ENCODE peak calls at places on chromosome 19, in nine cellular contexts. E is GM12892, H is A549, U is heart left ventricle, Y is tibial nerve, Z is HCT116, A is IMR-90, G is lower leg skin, V is erythroblast. O is an unnamed sample.
A peak's percentile ranks its signal among the peaks of the same experiment; 100 is the strongest.

GRCh38 chr19:41597600-41598041 is 21.7 kb downstream of the CEACAM21 start:
- DNase-seq in E (peak; percentile 46), H (peak; percentile 99), U (peak; percentile 59), Y (peak; percentile 81), Z (peak; percentile 76), A (peak; percentile 55), G (peak; percentile 91), V (peak; percentile 62), O (no peak)

GRCh38 chr19:6062961-6063575 is 47.2 kb downstream of the RFX2 start:
- DNase-seq in E (no peak), H (no peak), U (peak; percentile 17), Y (no peak), Z (no peak), A (no peak), G (no peak), V (no peak), O (no peak)

GRCh38 chr19:48390188-48391099 is 907 bp downstream of the KDELR1 start:
- DNase-seq in E (peak; percentile 73), H (no peak), U (peak; percentile 71), Y (peak; percentile 40), Z (no peak), A (peak; percentile 49), G (peak; percentile 92), V (peak; percentile 81), O (peak; percentile 82)

GRCh38 chr19:53076984-53077383 is 26.2 kb downstream of the ZNF160 start:
- DNase-seq in E (no peak), H (no peak), U (peak; percentile 63), Y (peak; percentile 16), Z (no peak), A (peak; percentile 28), G (no peak), V (peak; percentile 43), O (peak; percentile 64)

GRCh38 chr19:23996549-23996948 is 81.9 kb downstream of the ZNF726 start:
- DNase-seq in E (no peak), H (peak; percentile 35), U (no peak), Y (no peak), Z (peak; percentile 3), A (no peak), G (no peak), V (peak; percentile 9), O (no peak)

GRCh38 chr19:52689804-52690394 is 44.9 kb downstream of the ZNF611 start:
- DNase-seq in E (peak; percentile 23), H (no peak), U (peak; percentile 46), Y (peak; percentile 29), Z (no peak), A (no peak), G (peak; percentile 91), V (peak; percentile 62), O (peak; percentile 82)

GRCh38 chr19:36379510-36379819 is 464 bp upstream of the ZFP14 start:
- DNase-seq in E (no peak), H (no peak), U (no peak), Y (no peak), Z (no peak), A (no peak), G (no peak), V (no peak), O (no peak)

GRCh38 chr19:42468273-42468796 is 25.6 kb upstream of the CXCL17 start:
- DNase-seq in E (no peak), H (no peak), U (no peak), Y (no peak), Z (peak; percentile 64), A (peak; percentile 62), G (peak; percentile 61), V (no peak), O (no peak)

GRCh38 chr19:3496392-3497273 is 3.8 kb downstream of the DOHH start:
- DNase-seq in E (no peak), H (no peak), U (no peak), Y (no peak), Z (no peak), A (no peak), G (no peak), V (no peak), O (no peak)

GRCh38 chr19:17486545-17486944 is 16.2 kb downstream of the SLC27A1 start:
- DNase-seq in E (no peak), H (no peak), U (no peak), Y (no peak), Z (no peak), A (no peak), G (no peak), V (no peak), O (no peak)

GRCh38 chr19:49338023-49338677 is 2.9 kb downstream of the CD37 start:
- DNase-seq in E (no peak), H (no peak), U (peak; percentile 19), Y (no peak), Z (no peak), A (no peak), G (peak; percentile 85), V (no peak), O (no peak)

GRCh38 chr19:14048439-14049153 is 13.3 kb downstream of the PALM3 start:
- DNase-seq in E (no peak), H (peak; percentile 54), U (peak; percentile 42), Y (peak; percentile 53), Z (no peak), A (no peak), G (no peak), V (peak; percentile 54), O (no peak)

GRCh38 chr19:36236304-36236945 is 21.5 kb downstream of the ZNF146 start:
- DNase-seq in E (no peak), H (no peak), U (no peak), Y (no peak), Z (no peak), A (no peak), G (no peak), V (no peak), O (no peak)

GRCh38 chr19:49145485-49146407 is 9.4 kb downstream of the HRC start:
- DNase-seq in E (peak; percentile 81), H (peak; percentile 91), U (peak; percentile 81), Y (peak; percentile 85), Z (peak; percentile 84), A (peak; percentile 71), G (peak; percentile 95), V (peak; percentile 85), O (peak; percentile 83)

GRCh38 chr19:38264486-38265212 is at the start of gene SPINT2:
- DNase-seq in E (no peak), H (peak; percentile 84), U (no peak), Y (no peak), Z (peak; percentile 67), A (no peak), G (peak; percentile 95), V (peak; percentile 83), O (no peak)

DNA sequence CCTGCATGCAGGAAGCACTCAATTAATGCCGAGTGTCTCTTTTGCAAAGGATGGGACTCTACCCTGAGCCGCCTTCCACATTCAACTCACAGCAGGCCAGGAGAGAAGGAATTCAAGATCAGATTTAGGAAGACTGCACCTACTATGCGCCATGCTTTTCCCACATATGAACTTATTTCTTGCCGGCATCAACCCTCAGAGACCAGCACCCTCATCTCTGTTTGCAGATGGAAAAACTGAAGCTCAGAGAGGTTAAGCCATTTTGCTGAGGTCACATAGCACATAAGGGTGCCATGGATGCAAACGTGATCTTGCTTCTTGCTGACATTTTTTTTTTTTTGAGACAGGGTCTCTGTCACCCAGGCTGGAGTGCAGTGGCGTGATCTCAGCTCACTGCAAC is 14.2 kb upstream of the SEMA6B start:
- DNase-seq in E (no peak), H (no peak), U (no peak), Y (no peak), Z (no peak), A (no peak), G (no peak), V (no peak), O (no peak)
- TF ChIP-seq POLR2A in E (no peak), H (no peak), U (no peak), Y (no peak), Z (no peak), A (no peak), G (no peak), V (no peak), O (no peak)

DNA sequence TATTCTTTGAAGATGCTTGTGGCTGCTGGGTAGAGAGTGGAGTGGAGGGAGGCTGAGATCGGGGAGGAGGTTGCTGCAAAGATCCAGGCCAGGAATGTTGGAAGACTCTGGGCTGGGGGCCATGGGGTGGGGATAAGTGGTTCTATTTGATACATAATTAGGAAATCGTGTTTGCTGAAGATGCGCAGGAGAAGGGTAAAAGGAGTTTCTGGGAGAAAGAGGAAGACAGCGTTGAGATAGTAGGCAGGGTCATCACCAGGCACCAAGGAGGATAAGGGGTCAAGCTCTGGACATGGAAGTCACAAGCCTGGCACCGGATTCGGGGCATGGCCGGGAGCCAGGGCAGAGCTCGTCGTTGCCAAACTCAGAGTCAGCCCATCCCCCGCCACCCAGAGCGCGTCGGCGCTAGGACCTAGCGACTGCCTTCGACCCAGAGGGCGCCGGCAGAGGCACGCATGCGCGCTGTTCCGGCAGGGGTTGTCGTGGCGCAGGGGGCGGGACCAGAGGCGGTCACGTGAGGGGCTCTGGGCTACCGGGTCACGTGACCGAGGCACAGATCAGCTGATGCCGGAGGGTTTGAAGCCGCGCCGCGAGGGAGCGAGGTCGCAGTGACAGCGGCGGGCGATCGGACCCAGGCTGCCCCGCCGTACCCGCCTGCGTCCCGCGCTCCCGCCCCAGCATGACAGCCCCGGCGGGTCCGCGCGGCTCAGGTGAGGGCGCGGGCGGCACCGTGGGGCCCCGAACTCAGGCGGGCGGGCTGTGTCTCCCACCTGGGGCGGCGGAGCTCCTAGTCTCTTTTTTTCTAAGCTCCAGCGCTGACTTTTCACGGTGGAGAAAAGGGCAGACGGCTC is at the start of gene MCOLN1:
- DNase-seq in E (peak; percentile 100), H (peak; percentile 99), U (peak; percentile 100), Y (peak; percentile 100), Z (peak; percentile 90), A (peak; percentile 94), G (peak; percentile 100), V (peak; percentile 98), O (peak; percentile 100)
- TF ChIP-seq POLR2A in E (peak; percentile 52), H (peak; percentile 34), U (no peak), Y (peak; percentile 63), Z (no peak), A (no peak), G (no peak), V (peak; percentile 71), O (no peak)

DNA sequence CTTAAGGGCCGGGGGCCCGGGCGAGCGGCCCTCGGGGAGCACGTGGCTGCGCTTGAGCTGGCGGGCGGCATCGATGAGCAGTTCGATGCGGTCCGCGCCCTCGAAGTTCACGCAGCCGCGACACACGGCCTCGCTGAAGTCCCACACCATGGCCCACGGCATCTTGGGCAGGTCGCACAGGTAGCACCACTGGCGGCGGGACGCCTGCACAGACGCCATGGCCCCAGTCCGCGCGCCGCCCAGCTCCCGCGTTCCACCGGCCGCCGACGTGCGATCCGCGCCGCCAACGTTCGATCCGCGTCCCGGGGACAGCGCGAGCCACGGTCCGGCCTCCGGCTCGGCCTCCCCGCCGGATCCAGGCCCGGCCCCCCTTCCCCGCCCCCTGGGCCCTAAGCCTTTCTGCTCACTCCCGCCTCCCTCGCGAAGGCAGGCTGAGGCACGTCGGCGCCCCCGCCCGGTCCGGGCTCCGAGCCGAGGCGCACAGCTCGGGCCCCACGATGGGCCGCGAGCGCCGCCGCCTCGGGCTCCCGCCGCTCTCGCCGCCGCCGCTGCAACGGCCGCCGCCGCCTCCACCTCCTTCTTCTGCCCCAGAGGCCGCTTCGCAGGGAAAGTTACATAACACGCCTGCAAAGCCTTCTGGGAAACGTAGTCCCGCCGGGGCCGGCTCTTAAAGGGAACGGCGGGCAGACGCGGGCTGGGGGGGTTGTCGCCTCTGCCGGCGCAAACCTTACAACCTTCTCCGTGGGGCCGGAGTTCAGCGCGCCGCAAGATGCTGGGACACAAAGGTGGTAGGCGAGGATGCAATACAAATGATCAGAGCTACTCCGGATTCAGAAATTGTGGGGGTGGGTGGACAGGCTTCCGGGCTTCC is at the start of gene IRF2BP1:
- DNase-seq in E (peak; percentile 85), H (peak; percentile 97), U (peak; percentile 93), Y (peak; percentile 95), Z (peak; percentile 84), A (peak; percentile 91), G (peak; percentile 99), V (peak; percentile 94), O (peak; percentile 96)
- TF ChIP-seq POLR2A in E (peak; percentile 44), H (peak; percentile 52), U (no peak), Y (peak; percentile 86), Z (no peak), A (no peak), G (no peak), V (no peak), O (peak; percentile 35)

GRCh38 chr19:19098703-19099632 is 35.2 kb downstream of the SLC25A42 start:
- DNase-seq in E (no peak), H (no peak), U (no peak), Y (no peak), Z (no peak), A (no peak), G (no peak), V (no peak), O (no peak)
- TF ChIP-seq POLR2A in E (no peak), H (no peak), U (no peak), Y (no peak), Z (no peak), A (no peak), G (no peak), V (no peak), O (no peak)

O was measured in sigmoid colon.